ENCODE peak calls at places on chromosomes 1 and 21, in nine cellular contexts. B is PC-9; T is WERI-Rb-1; N is astrocyte; U is GM06990; Q is fibroblast of lung; J is CD4-positive, alpha-beta T cell; S is heart left ventricle; H is psoas muscle. M is an unnamed sample.
A peak's percentile ranks its signal among the peaks of the same experiment; 100 is the strongest.

GRCh38 chr1:221397606-221398005 is 344.3 kb downstream of the DUSP10 start:
- DNase-seq in J (no peak), Q (no peak), T (no peak), S (no peak), B (no peak), U (no peak), N (no peak), H (no peak), M (no peak)

GRCh38 chr1:22283596-22283995 is 140.7 kb upstream of the WNT4 start:
- DNase-seq in H (no peak), U (no peak), B (no peak), J (no peak), N (no peak), S (no peak), Q (no peak), T (no peak), M (no peak)

GRCh38 chr1:162899422-162900168 is 38.6 kb upstream of the CCDC190 start:
- DNase-seq in U (no peak), J (no peak), Q (peak; percentile 67), N (peak; percentile 96), H (no peak), S (peak; percentile 43), T (no peak), B (no peak), M (peak; percentile 52)

GRCh38 chr1:75625795-75626194 is 14.9 kb upstream of the SLC44A5 start:
- DNase-seq in J (no peak), S (no peak), Q (no peak), B (no peak), U (no peak), N (no peak), T (no peak), H (no peak), M (no peak)

GRCh38 chr1:58441699-58442098 is 104.8 kb downstream of the OMA1 start:
- DNase-seq in N (no peak), U (no peak), B (no peak), J (no peak), S (no peak), T (peak; percentile 58), H (no peak), Q (no peak), M (no peak)

GRCh38 chr21:34528131-34528561 is 16.1 kb upstream of the KCNE1 start:
- DNase-seq in N (peak; percentile 75), Q (peak; percentile 58), U (no peak), B (no peak), S (no peak), H (no peak), J (no peak), T (no peak), M (no peak)

GRCh38 chr1:43492816-43493215 is 37.9 kb upstream of the PTPRF start:
- DNase-seq in N (no peak), J (no peak), S (no peak), H (no peak), T (no peak), U (no peak), B (no peak), Q (peak; percentile 36), M (peak; percentile 78)

GRCh38 chr1:19936061-19936750 is 12.8 kb upstream of the PLA2G2E start:
- DNase-seq in Q (no peak), H (no peak), T (no peak), S (no peak), J (no peak), U (no peak), B (no peak), N (no peak), M (no peak)

GRCh38 chr1:6300342-6301141 is 39.6 kb upstream of the GPR153 start:
- DNase-seq in U (no peak), Q (peak; percentile 17), J (no peak), N (no peak), H (no peak), B (no peak), S (no peak), T (no peak), M (peak; percentile 80)

GRCh38 chr1:98086156-98086555 is 165.3 kb upstream of the DPYD start:
- DNase-seq in N (peak; percentile 81), H (no peak), T (no peak), Q (no peak), U (no peak), J (no peak), S (no peak), B (no peak), M (peak; percentile 59)

DNA sequence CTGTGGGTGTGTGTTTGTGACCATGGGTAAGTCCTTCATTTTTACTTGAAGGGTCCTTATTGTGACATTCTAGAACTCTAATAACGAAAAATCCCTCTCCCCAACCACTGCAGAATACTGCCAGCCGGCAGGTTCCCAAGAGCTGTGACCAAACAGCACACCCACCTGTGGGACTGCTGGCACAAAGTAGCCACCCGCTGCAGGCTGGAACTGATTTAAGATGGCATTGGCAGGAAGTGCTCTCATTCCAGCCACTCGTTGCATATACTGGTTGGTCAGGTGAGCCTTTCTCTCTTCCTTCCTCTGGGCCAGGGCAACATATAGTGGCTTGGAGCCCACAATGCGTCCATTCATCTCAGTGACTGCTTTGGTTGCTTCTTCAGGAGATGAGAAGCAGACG is 11.6 kb downstream of the PABPC4 start:
- DNase-seq in N (no peak), U (no peak), J (no peak), Q (no peak), S (no peak), T (no peak), H (no peak), B (no peak), M (no peak)
- H3K27me3 ChIP-seq in N (no peaks in the 10 kb centered on the region), U (no peaks in the 10 kb centered on the region), J (no peaks in the 10 kb centered on the region), Q (no peaks in the 10 kb centered on the region), S (no peaks in the 10 kb centered on the region), T (no peaks in the 10 kb centered on the region), H (no peaks in the 10 kb centered on the region), B (no peaks in the 10 kb centered on the region), M (no peaks in the 10 kb centered on the region)

GRCh38 chr1:207898260-207898659 is 12.7 kb downstream of the CD34 start:
- DNase-seq in B (no peak), S (no peak), T (no peak), U (no peak), J (no peak), Q (no peak), H (no peak), N (no peak), M (no peak)

GRCh38 chr1:207898836-207899235 is 12.1 kb downstream of the CD34 start:
- DNase-seq in B (no peak), S (no peak), N (no peak), Q (no peak), T (no peak), U (no peak), J (no peak), H (no peak), M (no peak)

GRCh38 chr1:207896547-207896946 is 14.4 kb downstream of the CD34 start:
- DNase-seq in B (no peak), S (no peak), T (no peak), J (no peak), Q (no peak), H (no peak), U (no peak), N (no peak), M (no peak)

GRCh38 chr1:207893737-207894582 is 17.0 kb downstream of the CD34 start:
- DNase-seq in U (no peak), J (no peak), H (no peak), S (no peak), Q (no peak), B (no peak), T (no peak), N (no peak), M (no peak)

DNA sequence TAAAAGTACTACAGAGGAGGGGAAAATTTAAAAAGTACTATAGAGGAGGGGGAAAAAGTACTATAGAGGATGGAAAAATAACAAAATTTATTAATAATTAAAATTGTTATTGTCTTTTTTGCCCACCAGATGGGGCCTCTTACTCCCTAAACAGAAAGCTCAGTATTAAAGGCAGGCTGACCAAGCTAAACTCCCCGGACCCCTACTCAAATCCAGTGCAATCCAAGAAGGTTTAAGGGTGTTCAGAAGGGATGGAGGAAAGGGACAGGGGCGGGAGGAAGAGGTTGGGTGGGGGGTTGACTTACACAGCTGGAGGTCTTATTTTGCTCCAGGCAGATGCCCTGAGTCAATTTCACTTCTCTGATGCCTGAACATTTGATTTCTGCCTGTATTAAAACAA is 13.7 kb downstream of the CD34 start:
- DNase-seq in B (no peak), Q (peak; percentile 44), U (no peak), H (no peak), J (no peak), S (no peak), T (no peak), N (peak; percentile 4), M (no peak)
- TF ChIP-seq CTCF in B (peak; percentile 65), Q (peak; percentile 37), U (peak; percentile 23), H (peak; percentile 46), J (no peak), S (peak; percentile 36), T (peak; percentile 41), N (peak; percentile 16), M (no peak)

DNA sequence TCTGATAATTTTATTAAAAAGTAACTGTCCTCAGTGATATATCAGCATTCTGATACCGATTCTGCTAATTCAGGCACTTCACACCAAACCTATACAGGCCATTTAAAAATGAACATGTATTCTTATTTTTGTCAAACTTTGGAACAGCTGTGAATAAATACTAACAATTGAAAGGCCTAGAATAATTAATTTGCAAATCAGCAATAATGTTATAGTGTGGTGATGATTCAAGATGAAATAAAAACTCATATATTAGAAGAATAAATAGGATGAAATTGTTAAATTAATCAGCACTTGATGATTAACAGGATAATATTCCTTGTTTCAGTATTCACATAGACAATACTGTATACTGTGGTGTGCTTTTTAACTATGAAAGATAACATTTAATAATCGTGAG is 9.9 kb downstream of the CDKN2C start:
- DNase-seq in S (no peak), J (no peak), U (no peak), B (no peak), H (no peak), N (no peak), T (no peak), Q (no peak), M (no peak)
- H3K27me3 ChIP-seq in S (no peaks in the 10 kb centered on the region), J (peaks cover 10% of the 10 kb centered on the region), U (no peaks in the 10 kb centered on the region), B (no peaks in the 10 kb centered on the region), H (no peaks in the 10 kb centered on the region), N (no peaks in the 10 kb centered on the region), T (no peaks in the 10 kb centered on the region), Q (no peaks in the 10 kb centered on the region), M (no peaks in the 10 kb centered on the region)

DNA sequence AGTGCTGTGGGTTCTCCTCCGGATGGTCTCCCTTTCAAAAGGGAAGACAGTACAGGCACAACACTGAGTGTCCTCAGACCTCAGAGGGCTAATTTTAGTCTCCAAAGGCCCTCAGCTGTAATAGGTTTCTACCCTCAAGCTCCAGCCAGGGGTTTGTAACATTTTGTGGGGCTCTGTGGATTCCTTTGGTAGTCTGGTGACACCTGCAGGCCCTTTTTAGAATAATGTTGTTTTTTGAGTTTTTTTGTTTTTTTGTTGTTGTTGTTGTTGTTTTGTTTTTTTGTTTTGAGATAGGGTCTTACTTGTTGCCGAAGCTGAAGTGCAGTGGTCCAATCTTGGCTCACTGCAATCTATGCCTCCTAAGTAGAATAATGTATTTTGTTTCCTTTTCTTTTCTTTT is 15.0 kb upstream of the TMEM201 start:
- DNase-seq in B (no peak), S (no peak), U (no peak), J (no peak), T (no peak), N (no peak), H (no peak), Q (peak; percentile 54), M (no peak)
- TF ChIP-seq CTCF in B (peak; percentile 66), S (peak; percentile 38), U (peak; percentile 35), J (no peak), T (peak; percentile 15), N (peak; percentile 26), H (peak; percentile 36), Q (peak; percentile 35), M (peak; percentile 15)